ENCODE peak calls at places on chromosomes 16 and 17, in six cellular contexts. W, L, N, R, Y and E are unnamed samples. For H3K9me3, the result is how much of the 10 kb centered on the place peaks cover.

GRCh38 chr17:75783803-75784472 is 668 bp upstream of the UNK start:
- DNase-seq in N (no peak), W (peak), Y (no peak), R (peak), L (no peak), E (no peak)

GRCh38 chr16:65534121-65534528 is 412.3 kb upstream of the CDH11 start:
- DNase-seq in W (no peak), N (no peak), Y (peak), L (peak), R (no peak), E (no peak)

GRCh38 chr17:58329808-58330543 is 1.4 kb upstream of the TSPOAP1 start:
- DNase-seq in Y (no peak), R (no peak), N (no peak), L (no peak), W (no peak), E (no peak)

GRCh38 chr16:56327929-56328258 is 97.5 kb downstream of the AMFR start:
- DNase-seq in R (no peak), Y (no peak), N (no peak), W (no peak), L (no peak), E (no peak)

GRCh38 chr17:77877674-77878355 is 80.7 kb upstream of the TNRC6C start:
- DNase-seq in N (no peak), L (no peak), Y (no peak), R (no peak), W (no peak), E (no peak)

GRCh38 chr16:55035037-55035436 is 104.4 kb downstream of the IRX5 start:
- DNase-seq in L (peak), R (peak), N (peak), Y (peak), W (peak), E (peak)

GRCh38 chr16:14377326-14377725 is 252.7 kb downstream of the PARN start:
- DNase-seq in L (no peak), Y (no peak), R (no peak), N (no peak), W (no peak), E (no peak)

GRCh38 chr17:8015957-8016631 is 13.7 kb downstream of the GUCY2D start:
- DNase-seq in N (peak), R (peak), Y (no peak), W (peak), L (peak), E (peak)

GRCh38 chr16:84486551-84487235 is 17.8 kb downstream of the MEAK7 start:
- DNase-seq in R (no peak), N (no peak), Y (no peak), L (no peak), W (peak), E (no peak)

GRCh38 chr17:35982409-35983191 is 1.3 kb upstream of the CCL16 start:
- DNase-seq in L (no peak), Y (no peak), W (no peak), N (peak), R (no peak), E (no peak)

GRCh38 chr17:47225911-47226688 is 17.0 kb downstream of the MYL4 start:
- DNase-seq in Y (no peak), W (no peak), L (peak), N (no peak), R (no peak), E (no peak)

GRCh38 chr17:49890077-49890821 is 42.4 kb upstream of the TAC4 start:
- DNase-seq in N (peak), W (no peak), L (peak), Y (no peak), R (no peak), E (no peak)

GRCh38 chr17:59424331-59424730 is 92.9 kb downstream of the YPEL2 start:
- DNase-seq in L (no peak), N (no peak), Y (no peak), W (no peak), R (no peak), E (no peak)

GRCh38 chr17:58319181-58320162 is 9.1 kb downstream of the TSPOAP1 start:
- DNase-seq in Y (no peak), N (no peak), R (peak), W (no peak), L (no peak), E (no peak)

GRCh38 chr16:69365901-69366300 is 14.3 kb upstream of the TMED6 start:
- DNase-seq in Y (no peak), N (no peak), W (no peak), L (no peak), R (no peak), E (no peak)

GRCh38 chr16:12090162-12090552 is 113.6 kb downstream of the SNX29 start:
- DNase-seq in L (no peak), Y (no peak), N (peak), W (no peak), R (no peak), E (no peak)

GRCh38 chr16:54812229-54812628 is 118.4 kb upstream of the IRX5 start:
- DNase-seq in L (peak), R (no peak), Y (no peak), W (no peak), N (no peak), E (no peak)

GRCh38 chr17:497587-498034 is 145.0 kb upstream of the RPH3AL start:
- DNase-seq in N (no peak), L (no peak), W (no peak), Y (no peak), R (no peak), E (no peak)

GRCh38 chr16:50697881-50698767 is 4.7 kb downstream of the NOD2 start:
- DNase-seq in Y (no peak), R (no peak), N (no peak), W (peak), L (peak), E (no peak)

GRCh38 chr17:64447526-64447925 is 1.4 kb upstream of the MILR1 start:
- DNase-seq in Y (no peak), L (no peak), N (no peak), W (no peak), R (no peak), E (no peak)

GRCh38 chr16:28089992-28090365 is 26.5 kb upstream of the GSG1L start:
- DNase-seq in R (no peak), Y (no peak), W (no peak), N (no peak), L (no peak), E (no peak)

GRCh38 chr16:82024274-82024673 is 10.8 kb upstream of the HSD17B2 start:
- DNase-seq in L (no peak), W (no peak), Y (no peak), N (no peak), R (no peak), E (no peak)

GRCh38 chr17:50478391-50479361 is at the start of gene RSAD1:
- DNase-seq in Y (peak), W (peak), N (peak), L (peak), R (peak), E (peak)

GRCh38 chr17:2893422-2893914 is 97.2 kb downstream of the RAP1GAP2 start:
- DNase-seq in Y (peak), N (peak), R (peak), L (no peak), W (peak), E (no peak)

DNA sequence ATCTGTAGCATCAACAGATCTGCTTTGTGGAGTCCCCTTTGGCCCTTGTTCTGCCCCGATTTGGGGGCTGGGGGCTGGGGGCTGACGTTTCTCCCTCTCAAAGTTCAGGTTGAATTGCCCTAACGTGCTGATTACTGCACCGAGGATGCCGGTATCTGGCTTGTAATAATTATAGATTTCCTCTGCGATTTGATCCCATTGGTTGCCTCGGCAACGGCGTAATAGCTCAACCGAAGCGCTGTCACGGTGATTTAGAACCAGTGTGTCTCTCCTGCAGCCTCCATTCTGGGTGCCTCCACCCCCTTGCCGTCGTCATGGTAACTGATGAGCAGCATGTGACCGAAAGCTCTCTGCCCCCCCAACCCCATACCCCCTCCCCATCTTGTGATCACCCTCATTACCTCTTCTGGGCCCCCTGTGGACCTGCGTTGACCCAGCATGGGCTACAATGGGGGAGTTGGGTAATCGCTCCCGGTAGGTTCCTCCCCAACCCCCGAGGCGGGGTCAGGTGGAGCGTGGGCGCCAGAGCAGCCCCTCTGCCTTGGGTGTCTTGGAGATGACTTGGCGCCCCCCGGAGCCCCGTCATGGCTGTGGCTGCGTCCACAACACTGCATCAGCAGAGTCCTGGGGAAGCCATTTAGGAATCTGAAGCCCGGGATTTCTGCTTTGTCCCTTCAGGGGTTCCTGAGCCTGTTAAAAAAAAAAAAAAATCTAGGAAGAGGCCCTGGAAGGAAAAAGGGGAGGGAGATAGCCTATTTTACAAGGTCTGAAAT is 38.4 kb downstream of the ABAT start:
- DNase-seq in N (peak), W (no peak), L (no peak), Y (no peak), R (no peak), E (no peak)
- TF ChIP-seq CTCF in N (peak), W (no peak), L (no peak), Y (no peak), R (no peak), E (no peak)

DNA sequence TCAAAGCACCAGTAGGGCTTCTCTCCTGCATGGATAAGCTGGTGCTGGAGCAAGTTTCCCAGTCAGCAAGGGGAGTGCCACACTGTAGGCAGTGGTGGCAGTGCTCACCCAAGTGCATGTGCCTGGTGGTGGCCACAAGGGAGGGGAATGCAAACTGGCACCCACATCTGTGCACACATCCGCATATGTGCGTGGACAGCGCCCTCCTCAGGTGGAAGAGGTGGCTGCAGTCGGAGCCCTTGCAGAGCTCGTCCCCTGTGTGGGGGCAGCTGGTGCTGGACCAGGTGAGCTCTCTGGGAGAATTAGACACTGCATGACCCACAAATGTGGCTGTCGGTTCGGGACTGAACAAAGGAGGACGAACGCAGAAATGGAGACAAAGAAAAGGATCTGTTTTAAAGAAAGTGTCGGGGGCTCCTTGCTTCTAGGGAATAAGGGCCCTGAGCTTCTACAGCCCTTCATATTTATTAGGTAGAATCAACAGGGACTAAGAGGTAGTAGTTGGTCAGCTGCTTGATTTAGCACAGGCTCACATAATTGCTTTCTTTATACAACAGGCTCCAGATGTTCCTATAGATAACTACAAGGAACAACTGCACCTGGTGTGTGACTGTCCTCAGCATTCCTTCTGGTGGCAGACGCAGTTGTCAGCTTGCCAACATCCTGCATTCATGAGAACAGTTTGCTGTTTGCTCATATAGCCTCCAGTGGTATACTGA is 5.3 kb upstream of the ZNF689 start:
- DNase-seq in R (peak), L (peak), Y (peak), W (peak), N (peak), E (peak)
- H3K27ac ChIP-seq in R (no peak), L (no peak), Y (no peak), W (no peak), N (no peak), E (no peak)

GRCh38 chr17:54452666-54453348 is 447.8 kb upstream of the TOM1L1 start:
- DNase-seq in N (no peak), W (no peak), L (no peak), Y (no peak), R (no peak), E (no peak)
- H3K9me3 ChIP-seq in N (under half), W (under half), L (under half), Y (half or more), R (under half), E (under half)

GRCh38 chr17:82776454-82776853 is 24.6 kb downstream of the TBCD start:
- DNase-seq in R (no peak), L (no peak), W (no peak), Y (no peak), N (no peak), E (no peak)

GRCh38 chr17:82779541-82779940 is 27.7 kb downstream of the TBCD start:
- DNase-seq in Y (no peak), L (no peak), W (no peak), R (no peak), N (no peak), E (no peak)

GRCh38 chr17:82772026-82772425 is 20.2 kb downstream of the TBCD start:
- DNase-seq in L (peak), N (no peak), Y (peak), W (peak), R (peak), E (no peak)

GRCh38 chr17:82780195-82780594 is 28.3 kb downstream of the TBCD start:
- DNase-seq in W (no peak), Y (no peak), N (no peak), L (no peak), R (no peak), E (no peak)

DNA sequence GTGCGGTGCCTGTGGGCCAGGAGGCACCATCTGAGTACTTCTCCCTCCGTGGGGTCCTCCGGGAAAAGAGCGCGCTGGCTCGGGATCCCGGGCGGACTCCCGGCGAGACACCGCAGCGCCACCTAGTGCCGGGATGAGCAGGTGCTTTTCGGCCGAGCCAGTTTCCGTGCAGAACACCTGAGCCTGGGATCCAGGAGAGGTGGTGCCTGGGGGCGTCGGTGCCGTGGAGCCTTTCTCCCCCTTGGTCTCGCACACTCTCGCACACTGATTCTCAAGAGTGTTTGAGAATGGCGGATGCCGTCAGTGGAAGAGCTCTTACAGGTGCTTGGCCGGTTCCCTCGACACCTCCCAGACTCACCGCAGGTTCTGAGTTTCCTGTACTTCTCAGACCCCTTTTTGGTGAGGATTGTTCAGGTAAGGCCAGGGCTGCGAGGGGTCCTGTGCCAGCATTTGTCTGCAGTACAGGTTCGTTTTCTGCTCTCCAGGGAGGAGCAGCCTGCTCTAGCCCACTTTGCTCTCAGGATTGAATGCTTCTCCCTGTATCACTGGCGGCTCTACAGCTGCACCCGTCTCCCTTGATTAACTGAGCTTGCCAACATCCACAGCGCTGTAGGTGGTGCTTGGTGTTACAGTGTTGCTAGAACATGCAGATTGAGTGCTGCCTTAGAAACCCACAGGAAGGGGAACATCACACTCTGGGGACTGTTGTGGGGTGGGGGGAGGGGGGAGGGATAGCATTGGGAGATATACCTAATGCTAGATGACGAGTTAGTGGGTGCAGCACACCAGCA is 23.4 kb downstream of the TBCD start:
- DNase-seq in W (peak), Y (peak), N (peak), R (peak), L (peak), E (peak)
- TF ChIP-seq CTCF in W (peak), Y (peak), N (peak), R (peak), L (peak), E (peak)

GRCh38 chr16:85638695-85639409 is 25.7 kb downstream of the GSE1 start:
- DNase-seq in L (no peak), Y (no peak), N (no peak), R (peak), W (peak), E (no peak)

GRCh38 chr16:85640606-85641005 is 27.5 kb downstream of the GSE1 start:
- DNase-seq in Y (no peak), R (no peak), N (no peak), W (no peak), L (no peak), E (no peak)

GRCh38 chr16:85641305-85641704 is 28.2 kb downstream of the GSE1 start:
- DNase-seq in Y (no peak), W (no peak), L (no peak), R (no peak), N (no peak), E (no peak)

GRCh38 chr16:85639529-85640253 is 26.6 kb downstream of the GSE1 start:
- DNase-seq in L (no peak), W (peak), N (no peak), R (peak), Y (no peak), E (no peak)

DNA sequence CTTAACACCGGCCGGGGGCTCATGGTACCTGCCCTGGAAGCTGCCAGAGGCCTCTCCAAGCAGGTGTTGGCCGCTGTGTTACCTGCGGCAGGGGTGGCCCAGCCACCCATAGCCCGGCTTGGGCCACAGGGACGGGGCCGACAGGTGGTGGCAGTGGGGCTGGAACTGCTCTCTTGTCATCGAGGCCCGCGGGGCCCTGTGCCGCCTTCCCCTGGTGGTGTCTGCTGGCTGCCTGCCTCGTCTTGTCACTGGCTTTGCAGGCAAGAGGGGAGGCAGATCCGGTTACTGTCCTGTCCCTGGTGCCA is 27.1 kb downstream of the GSE1 start:
- DNase-seq in R (no peak), Y (no peak), N (no peak), W (no peak), L (no peak), E (no peak)
- H3K27ac ChIP-seq in R (peak), Y (no peak), N (no peak), W (peak), L (no peak), E (no peak)

DNA sequence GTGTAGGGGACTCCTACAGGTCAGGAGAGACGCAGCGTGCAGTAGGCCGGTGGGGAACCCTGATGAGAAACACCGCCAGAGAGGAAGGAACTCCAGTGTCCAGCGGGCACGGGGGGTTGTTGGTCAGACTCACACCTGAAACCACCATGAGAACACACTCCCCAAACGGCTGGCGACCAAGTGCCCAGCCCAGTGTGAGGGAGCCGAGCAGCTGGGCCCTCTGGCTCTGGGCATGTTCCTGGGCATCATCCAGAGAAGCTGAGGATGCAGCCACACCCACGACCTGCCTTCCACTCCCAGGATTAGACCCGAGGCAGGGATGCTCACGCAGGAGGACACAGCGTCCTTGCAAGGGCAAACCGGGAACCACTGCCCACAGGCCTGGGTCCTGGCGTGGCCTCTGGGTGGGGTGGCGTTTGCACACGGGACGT is 108.3 kb upstream of the ZNF750 start:
- DNase-seq in W (no peak), L (no peak), N (no peak), Y (no peak), R (peak), E (no peak)
- H3K9me3 ChIP-seq in W (under half), L (under half), N (half or more), Y (under half), R (under half), E (under half)